ENCODE peak calls at places on chromosome 1, in six cellular contexts. Z, W, D, Y, J and O are unnamed samples.

GRCh38 chr1:201511925-201512539 is 5.1 kb upstream of the CSRP1 start:
- DNase-seq in J (peak; percentile 67), Y (peak; percentile 62), D (peak; percentile 42), Z (no peak), W (no peak), O (no peak)

GRCh38 chr1:224700915-224701531 is 84.9 kb downstream of the CNIH3 start:
- DNase-seq in Z (no peak), D (peak; percentile 14), Y (no peak), W (no peak), J (no peak), O (no peak)

GRCh38 chr1:93338426-93338825 is 7.3 kb upstream of the DR1 start:
- DNase-seq in W (no peak), J (no peak), D (no peak), Z (peak; percentile 97), Y (no peak), O (no peak)

GRCh38 chr1:167548059-167548932 is 5.3 kb downstream of the CREG1 start:
- DNase-seq in Y (no peak), D (no peak), W (no peak), Z (peak; percentile 58), J (no peak), O (no peak)

GRCh38 chr1:230737622-230738262 is 9.4 kb upstream of the CAPN9 start:
- DNase-seq in Y (no peak), J (no peak), W (no peak), D (no peak), Z (no peak), O (no peak)

GRCh38 chr1:224592636-224593579 is 23.2 kb upstream of the CNIH3 start:
- DNase-seq in Y (peak; percentile 85), J (no peak), W (no peak), D (no peak), Z (peak; percentile 97), O (no peak)

GRCh38 chr1:207866471-207867135 is 44.3 kb downstream of the CD34 start:
- DNase-seq in Y (peak; percentile 63), J (peak; percentile 72), Z (no peak), D (no peak), W (no peak), O (no peak)

GRCh38 chr1:109112056-109112651 is 1.8 kb upstream of the ELAPOR1 start:
- DNase-seq in Y (no peak), D (no peak), J (no peak), W (no peak), Z (peak; percentile 20), O (no peak)

GRCh38 chr1:65309317-65310077 is at the start of gene DNAJC6:
- DNase-seq in Y (no peak), Z (peak; percentile 71), W (peak; percentile 40), J (peak; percentile 65), D (peak; percentile 92), O (peak; percentile 95)

GRCh38 chr1:19942088-19942487 is 18.7 kb upstream of the PLA2G2E start:
- DNase-seq in Z (no peak), J (no peak), D (no peak), Y (no peak), W (no peak), O (no peak)

GRCh38 chr1:229253170-229253974 is 17.5 kb upstream of the RAB4A start:
- DNase-seq in D (no peak), Y (peak; percentile 45), Z (peak; percentile 59), J (no peak), W (no peak), O (no peak)

GRCh38 chr1:227734546-227734857 is 600 bp downstream of the JMJD4 start:
- DNase-seq in J (no peak), Y (no peak), D (no peak), W (no peak), Z (no peak), O (no peak)

GRCh38 chr1:204495078-204495753 is 611 bp upstream of the PIK3C2B start:
- DNase-seq in J (no peak), W (no peak), Z (no peak), Y (no peak), D (no peak), O (no peak)

GRCh38 chr1:210236840-210237409 is 4.3 kb downstream of the SERTAD4 start:
- DNase-seq in J (no peak), Z (peak; percentile 92), Y (peak; percentile 56), W (no peak), D (no peak), O (peak; percentile 58)

GRCh38 chr1:227356582-227357228 is 38.4 kb upstream of the CDC42BPA start:
- DNase-seq in Y (no peak), J (no peak), Z (peak; percentile 14), D (no peak), W (no peak), O (no peak)

GRCh38 chr1:221556435-221556834 is 185.5 kb downstream of the DUSP10 start:
- DNase-seq in J (no peak), W (no peak), D (no peak), Y (no peak), Z (no peak), O (no peak)

GRCh38 chr1:246607466-246607865 is 41.2 kb downstream of the CNST start:
- DNase-seq in Z (no peak), Y (no peak), W (no peak), D (no peak), J (no peak), O (no peak)

GRCh38 chr1:215146252-215146975 is 63.9 kb downstream of the KCNK2 start:
- DNase-seq in Y (no peak), D (peak; percentile 7), W (no peak), J (no peak), Z (peak; percentile 35), O (no peak)

GRCh38 chr1:180623579-180624347 is 8.1 kb upstream of the XPR1 start:
- DNase-seq in Y (no peak), D (peak; percentile 25), Z (peak; percentile 42), J (no peak), W (no peak), O (no peak)

GRCh38 chr1:58781541-58782307 is 2.1 kb downstream of the JUN start:
- DNase-seq in Y (peak; percentile 69), W (peak; percentile 19), Z (peak; percentile 66), J (peak; percentile 52), D (peak; percentile 58), O (peak; percentile 59)

GRCh38 chr1:220711086-220711809 is 21.1 kb downstream of the C1orf115 start:
- DNase-seq in W (no peak), J (no peak), Y (no peak), Z (no peak), D (no peak), O (no peak)

GRCh38 chr1:8312235-8313218 is 5.4 kb upstream of the SLC45A1 start:
- DNase-seq in Y (no peak), Z (no peak), W (no peak), J (no peak), D (no peak), O (no peak)

GRCh38 chr1:14545422-14546025 is 53.0 kb upstream of the KAZN start:
- DNase-seq in J (no peak), D (no peak), W (no peak), Z (no peak), Y (no peak), O (no peak)

GRCh38 chr1:14552246-14552970 is 46.1 kb upstream of the KAZN start:
- DNase-seq in Y (no peak), Z (no peak), W (no peak), D (no peak), J (peak; percentile 25), O (no peak)

GRCh38 chr1:14553711-14554110 is 44.8 kb upstream of the KAZN start:
- DNase-seq in D (no peak), W (no peak), J (no peak), Y (no peak), Z (peak; percentile 25), O (no peak)

DNA sequence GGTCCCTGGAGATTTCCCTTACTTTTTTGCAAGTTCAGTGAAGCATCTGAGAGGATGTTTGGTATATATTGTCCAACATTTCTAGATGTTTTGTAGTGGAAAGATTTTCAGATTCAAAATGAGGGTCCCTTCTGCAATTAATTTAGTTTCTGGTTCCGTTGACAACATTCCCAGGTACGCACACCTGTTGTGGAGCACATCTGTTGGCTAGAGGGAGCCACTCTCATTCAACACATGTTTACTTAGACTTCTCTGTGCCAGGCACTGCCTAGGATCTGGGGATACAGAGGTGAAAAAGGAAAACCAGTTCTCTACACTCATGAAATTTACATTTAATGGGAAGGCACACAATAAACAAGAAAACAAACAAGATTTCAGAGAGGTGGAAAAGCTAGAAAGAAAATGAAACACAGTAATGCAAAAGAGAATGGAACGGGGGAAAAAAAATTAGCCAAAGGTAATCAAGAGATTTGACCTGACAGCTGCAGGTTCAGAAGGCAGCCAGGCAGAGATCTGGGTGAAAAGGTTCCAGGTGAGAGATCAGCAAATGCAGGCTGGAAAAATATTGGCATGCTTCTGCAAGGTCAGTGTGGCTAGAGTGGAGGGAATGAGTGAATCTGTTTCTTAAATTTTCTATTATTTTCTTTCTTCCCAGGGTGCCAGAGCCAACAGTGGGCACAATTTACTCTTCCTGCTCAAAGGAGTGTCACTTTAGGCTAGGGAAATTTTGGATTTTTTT is 48.4 kb upstream of the KAZN start:
- DNase-seq in W (no peak), D (no peak), Y (no peak), J (no peak), Z (no peak), O (no peak)
- TF ChIP-seq CTCF in W (no peak), D (no peak), Y (no peak), J (no peak), Z (no peak), O (no peak)

GRCh38 chr1:16055613-16056520 is 12.3 kb downstream of the CLCNKB start:
- DNase-seq in Y (peak; percentile 86), Z (peak; percentile 62), D (peak; percentile 87), W (peak; percentile 67), J (peak; percentile 77), O (peak; percentile 81)
- TF ChIP-seq CTCF in Y (peak; percentile 94), Z (peak; percentile 87), D (peak; percentile 73), W (peak; percentile 85), J (peak; percentile 70), O (peak; percentile 92)

DNA sequence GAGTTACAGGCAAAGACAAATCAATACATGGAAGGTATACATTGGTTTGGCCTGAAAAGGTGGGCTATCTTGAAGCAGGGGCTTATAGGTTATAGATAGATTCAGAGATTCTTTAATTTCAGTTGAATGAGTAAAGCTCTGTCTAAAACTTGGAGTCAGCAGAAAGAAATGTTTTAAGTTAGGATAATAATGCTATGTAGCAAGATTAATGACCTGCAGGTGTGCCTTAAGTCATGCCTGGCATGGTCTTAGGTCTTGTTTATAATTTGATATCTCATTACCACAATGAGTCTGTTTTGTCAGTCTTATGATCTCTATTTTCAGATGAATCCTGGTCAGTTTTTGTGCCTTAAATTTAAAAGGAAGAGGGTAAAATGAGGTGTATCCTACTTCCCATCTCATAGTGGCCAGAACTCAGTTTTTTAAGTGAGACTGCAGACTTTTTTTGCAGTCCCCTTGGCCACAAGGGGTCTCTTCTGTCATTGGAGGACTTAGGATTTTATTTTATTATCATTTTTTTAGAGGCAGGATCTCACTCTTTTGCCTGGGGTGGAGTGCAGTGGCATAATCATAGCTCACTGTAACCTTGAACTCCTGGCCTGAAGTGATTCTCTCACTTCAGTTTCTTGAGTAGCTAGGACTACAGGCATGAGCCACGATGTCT is 21.3 kb upstream of the PGBD2 start:
- DNase-seq in Y (no peak), W (no peak), Z (peak; percentile 78), D (no peak), J (no peak), O (no peak)
- TF ChIP-seq CTCF in Y (no peak), W (no peak), Z (no peak), D (peak; percentile 27), J (no peak), O (no peak)

GRCh38 chr1:178137238-178137637 is 43.3 kb downstream of the RASAL2 start:
- DNase-seq in Z (no peak), D (no peak), J (no peak), Y (no peak), W (no peak), O (no peak)
- TF ChIP-seq CTCF in Z (no peak), D (no peak), J (no peak), Y (no peak), W (no peak), O (no peak)

GRCh38 chr1:78688701-78689100 is 39.1 kb downstream of the IFI44 start:
- DNase-seq in Z (peak; percentile 50), D (no peak), J (no peak), Y (no peak), W (no peak), O (no peak)
- TF ChIP-seq CTCF in Z (peak; percentile 28), D (no peak), J (no peak), Y (no peak), W (no peak), O (no peak)